ENCODE peak calls at places on chromosomes 2 and 18, in four cellular contexts. One of them, this sample, is unnamed.

GRCh38 chr2:46967990-46968647 is 52.5 kb upstream of the MCFD2 start:
- DNase-seq in IMR-90: peak
- DNase-seq in H1: no peak
- DNase-seq in H9: no peak
- DNase-seq in this sample: peak

GRCh38 chr18:3062798-3063563 is 50.0 kb upstream of the LPIN2 start:
- DNase-seq in IMR-90: peak
- DNase-seq in H1: no peak
- DNase-seq in H9: peak
- DNase-seq in this sample: peak

GRCh38 chr2:25673170-25674002 is at the start of gene DTNB:
- DNase-seq in IMR-90: peak
- DNase-seq in H1: no peak
- DNase-seq in H9: peak
- DNase-seq in this sample: peak

GRCh38 chr2:131413148-131413747 is 49.3 kb upstream of the RAB6D start:
- DNase-seq in IMR-90: peak
- DNase-seq in H1: no peak
- DNase-seq in H9: no peak
- DNase-seq in this sample: peak

GRCh38 chr2:238878051-238878735 is 30.3 kb downstream of the TWIST2 start:
- DNase-seq in IMR-90: no peak
- DNase-seq in H1: no peak
- DNase-seq in H9: no peak
- DNase-seq in this sample: no peak

GRCh38 chr2:17961789-17962188 is 83.3 kb downstream of the KCNS3 start:
- DNase-seq in IMR-90: no peak
- DNase-seq in H1: no peak
- DNase-seq in H9: no peak
- DNase-seq in this sample: no peak

GRCh38 chr2:120346034-120346666 is at the start of gene INHBB:
- DNase-seq in IMR-90: no peak
- DNase-seq in H1: no peak
- DNase-seq in H9: peak
- DNase-seq in this sample: no peak

GRCh38 chr18:51568151-51568550 is 370.7 kb upstream of the MEX3C start:
- DNase-seq in IMR-90: no peak
- DNase-seq in H1: no peak
- DNase-seq in H9: no peak
- DNase-seq in this sample: no peak

GRCh38 chr2:105111365-105112150 is 73.7 kb downstream of the MRPS9 start:
- DNase-seq in IMR-90: no peak
- DNase-seq in H1: no peak
- DNase-seq in H9: no peak
- DNase-seq in this sample: no peak

GRCh38 chr2:125227843-125228392 is 1202.8 kb downstream of the CNTNAP5 start:
- DNase-seq in IMR-90: no peak
- DNase-seq in H1: no peak
- DNase-seq in H9: no peak
- DNase-seq in this sample: peak

GRCh38 chr18:76860411-76860810 is 38.1 kb downstream of the ZNF236 start:
- DNase-seq in IMR-90: no peak
- DNase-seq in H1: no peak
- DNase-seq in H9: no peak
- DNase-seq in this sample: no peak
- H4K5ac ChIP-seq in IMR-90: no peak
- H4K5ac ChIP-seq in H1: no peak
- H4K5ac ChIP-seq in H9: no peak
- H4K5ac ChIP-seq in this sample: no peak

DNA sequence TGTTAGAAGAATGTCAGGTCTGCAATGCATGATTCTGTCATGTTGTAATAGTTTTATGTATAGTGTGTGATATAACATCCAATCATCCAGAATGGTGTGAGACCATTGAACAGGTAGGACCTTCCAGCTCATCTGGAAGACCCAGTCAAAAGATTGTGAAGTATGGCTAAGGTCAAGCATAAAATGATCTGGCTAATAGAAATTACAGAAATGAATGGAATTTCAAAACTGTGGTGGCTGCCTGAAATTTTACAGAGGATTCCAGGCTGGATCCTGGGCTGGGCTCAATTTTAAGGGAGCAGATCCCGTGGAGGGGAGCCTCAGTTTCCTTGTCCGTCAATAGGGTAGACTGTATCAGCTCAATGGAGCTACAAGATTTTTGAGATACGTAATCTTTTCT is 39.1 kb downstream of the ACKR3 start:
- DNase-seq in IMR-90: no peak
- DNase-seq in H1: no peak
- DNase-seq in H9: no peak
- DNase-seq in this sample: no peak
- H4K8ac ChIP-seq in IMR-90: no peak
- H4K8ac ChIP-seq in H1: no peak
- H4K8ac ChIP-seq in H9: no peak
- H4K8ac ChIP-seq in this sample: no peak

GRCh38 chr2:110871637-110872036 is 139.3 kb downstream of the ACOXL start:
- DNase-seq in IMR-90: no peak
- DNase-seq in H1: no peak
- DNase-seq in H9: no peak
- DNase-seq in this sample: no peak
- H4K5ac ChIP-seq in IMR-90: no peak
- H4K5ac ChIP-seq in H1: no peak
- H4K5ac ChIP-seq in H9: no peak
- H4K5ac ChIP-seq in this sample: no peak

DNA sequence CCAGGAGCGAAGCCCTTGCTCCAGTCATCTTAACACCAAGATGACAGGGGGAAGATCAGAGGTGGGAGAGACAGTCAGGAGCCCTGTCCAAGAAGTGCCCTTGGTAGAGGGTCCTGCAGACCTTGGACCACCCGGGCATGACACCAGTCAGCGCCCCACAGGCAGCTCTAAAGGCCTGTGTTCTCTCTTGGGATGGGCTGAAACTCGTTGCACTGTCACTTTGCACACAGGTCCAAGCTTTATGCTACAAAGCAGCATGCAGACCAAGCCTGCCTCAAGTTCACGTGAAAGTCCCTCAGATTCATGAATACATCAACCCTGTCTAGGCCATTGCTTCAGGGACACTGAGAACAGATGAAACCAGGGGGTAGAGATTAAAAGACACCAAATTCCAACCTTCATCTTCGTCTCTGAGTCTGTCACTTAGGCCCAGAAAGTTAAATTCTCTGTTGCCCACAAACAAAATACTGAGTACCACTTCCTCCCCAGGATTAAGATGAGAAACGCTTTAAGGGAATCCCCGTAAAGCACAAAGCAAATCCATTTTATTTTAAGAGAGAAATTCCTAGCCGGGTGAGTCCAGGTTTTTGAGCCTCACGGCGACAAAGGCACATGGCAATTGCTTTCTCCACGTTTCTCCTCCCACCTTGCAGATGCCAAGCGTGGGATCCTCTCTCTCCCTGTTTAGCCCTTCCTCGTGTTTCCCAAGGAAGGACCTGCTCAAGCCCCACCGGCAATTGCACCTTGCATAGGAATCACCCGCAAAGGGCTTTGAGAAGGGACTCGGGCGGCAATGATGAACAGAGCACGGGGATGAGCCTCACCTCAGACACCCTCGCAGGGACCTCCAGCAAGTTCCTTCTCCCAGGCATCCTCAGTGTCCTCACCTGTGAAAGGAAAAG is 75.0 kb upstream of the ID2 start:
- DNase-seq in IMR-90: no peak
- DNase-seq in H1: no peak
- DNase-seq in H9: no peak
- DNase-seq in this sample: no peak
- H4K8ac ChIP-seq in IMR-90: peak
- H4K8ac ChIP-seq in H1: no peak
- H4K8ac ChIP-seq in H9: no peak
- H4K8ac ChIP-seq in this sample: no peak

GRCh38 chr2:86580560-86580959 is 17.3 kb upstream of the CHMP3 start:
- DNase-seq in IMR-90: no peak
- DNase-seq in H1: no peak
- DNase-seq in H9: no peak
- DNase-seq in this sample: no peak

GRCh38 chr2:86577817-86578456 is 14.7 kb upstream of the CHMP3 start:
- DNase-seq in IMR-90: no peak
- DNase-seq in H1: no peak
- DNase-seq in H9: no peak
- DNase-seq in this sample: no peak
- H4K5ac ChIP-seq in IMR-90: no peak
- H4K5ac ChIP-seq in H1: no peak
- H4K5ac ChIP-seq in H9: no peak
- H4K5ac ChIP-seq in this sample: no peak

GRCh38 chr2:112625474-112626114 is 20.1 kb upstream of the SLC20A1 start:
- DNase-seq in IMR-90: no peak
- DNase-seq in H1: no peak
- DNase-seq in H9: no peak
- DNase-seq in this sample: no peak

GRCh38 chr2:112622528-112622849 is 23.2 kb upstream of the SLC20A1 start:
- DNase-seq in IMR-90: peak
- DNase-seq in H1: no peak
- DNase-seq in H9: no peak
- DNase-seq in this sample: no peak

GRCh38 chr2:112626604-112627059 is 19.1 kb upstream of the SLC20A1 start:
- DNase-seq in IMR-90: peak
- DNase-seq in H1: no peak
- DNase-seq in H9: peak
- DNase-seq in this sample: peak

GRCh38 chr2:112621792-112622527 is 23.8 kb upstream of the SLC20A1 start:
- DNase-seq in IMR-90: peak
- DNase-seq in H1: no peak
- DNase-seq in H9: no peak
- DNase-seq in this sample: no peak

GRCh38 chr2:112623913-112624777 is 21.6 kb upstream of the SLC20A1 start:
- DNase-seq in IMR-90: peak
- DNase-seq in H1: no peak
- DNase-seq in H9: no peak
- DNase-seq in this sample: no peak
- H4K8ac ChIP-seq in IMR-90: peak
- H4K8ac ChIP-seq in H1: no peak
- H4K8ac ChIP-seq in H9: no peak
- H4K8ac ChIP-seq in this sample: no peak

GRCh38 chr2:196635156-196635555 is 4.4 kb upstream of the CCDC150 start:
- DNase-seq in IMR-90: no peak
- DNase-seq in H1: no peak
- DNase-seq in H9: no peak
- DNase-seq in this sample: no peak

GRCh38 chr2:196639180-196640030 is at the start of gene CCDC150:
- DNase-seq in IMR-90: peak
- DNase-seq in H1: peak
- DNase-seq in H9: peak
- DNase-seq in this sample: peak

GRCh38 chr2:196638765-196639164 is 750 bp upstream of the CCDC150 start:
- DNase-seq in IMR-90: no peak
- DNase-seq in H1: no peak
- DNase-seq in H9: no peak
- DNase-seq in this sample: no peak

GRCh38 chr2:196640031-196640548 is 575 bp downstream of the CCDC150 start:
- DNase-seq in IMR-90: no peak
- DNase-seq in H1: no peak
- DNase-seq in H9: no peak
- DNase-seq in this sample: no peak
- H4K5ac ChIP-seq in IMR-90: no peak
- H4K5ac ChIP-seq in H1: no peak
- H4K5ac ChIP-seq in H9: no peak
- H4K5ac ChIP-seq in this sample: peak

GRCh38 chr2:201137505-201138400 is 21.8 kb downstream of the CFLAR start:
- DNase-seq in IMR-90: no peak
- DNase-seq in H1: no peak
- DNase-seq in H9: no peak
- DNase-seq in this sample: no peak

GRCh38 chr2:201139836-201140599 is 24.1 kb downstream of the CFLAR start:
- DNase-seq in IMR-90: no peak
- DNase-seq in H1: no peak
- DNase-seq in H9: peak
- DNase-seq in this sample: no peak

GRCh38 chr2:201138401-201138970 is 22.5 kb downstream of the CFLAR start:
- DNase-seq in IMR-90: no peak
- DNase-seq in H1: no peak
- DNase-seq in H9: no peak
- DNase-seq in this sample: no peak

GRCh38 chr2:201135396-201135795 is 19.4 kb downstream of the CFLAR start:
- DNase-seq in IMR-90: no peak
- DNase-seq in H1: no peak
- DNase-seq in H9: no peak
- DNase-seq in this sample: no peak

GRCh38 chr2:201136889-201137321 is 20.9 kb downstream of the CFLAR start:
- DNase-seq in IMR-90: no peak
- DNase-seq in H1: no peak
- DNase-seq in H9: no peak
- DNase-seq in this sample: no peak
- H4K8ac ChIP-seq in IMR-90: no peak
- H4K8ac ChIP-seq in H1: no peak
- H4K8ac ChIP-seq in H9: peak
- H4K8ac ChIP-seq in this sample: no peak

This sample was measured in mesendoderm.